ENCODE peak calls at places on chromosomes 3 and 15, in six cellular contexts. U, A, V, O, S and Y are unnamed samples.

GRCh38 chr3:38281895-38282686 is at the start of gene SLC22A14:
- DNase-seq in S (peak), A (no peak), U (no peak), O (no peak), V (no peak), Y (no peak)

GRCh38 chr15:94327356-94327936 is 96.1 kb downstream of the MCTP2 start:
- DNase-seq in A (no peak), O (no peak), V (no peak), S (no peak), U (no peak), Y (no peak)

GRCh38 chr15:75191235-75191634 is 10.4 kb upstream of the C15orf39 start:
- DNase-seq in A (no peak), O (no peak), U (no peak), V (no peak), S (no peak), Y (no peak)

GRCh38 chr15:68384451-68385239 is 47.3 kb downstream of the ITGA11 start:
- DNase-seq in A (no peak), S (peak), V (peak), O (peak), U (no peak), Y (no peak)

GRCh38 chr3:32891365-32891764 is 60.1 kb upstream of the CCR4 start:
- DNase-seq in S (no peak), A (no peak), O (no peak), V (no peak), U (no peak), Y (no peak)

GRCh38 chr3:70737656-70738309 is 425.3 kb upstream of the MDFIC2 start:
- DNase-seq in U (no peak), V (no peak), O (no peak), A (no peak), S (no peak), Y (no peak)

GRCh38 chr3:4601926-4602325 is 108.8 kb downstream of the ITPR1 start:
- DNase-seq in A (no peak), U (no peak), V (no peak), S (no peak), O (no peak), Y (no peak)

GRCh38 chr3:159857840-159858239 is 130.8 kb upstream of the IL12A start:
- DNase-seq in S (no peak), U (no peak), A (no peak), O (no peak), V (no peak), Y (no peak)

GRCh38 chr15:96324900-96325299 is 5.6 kb upstream of the NR2F2 start:
- DNase-seq in U (no peak), S (no peak), O (no peak), A (no peak), V (no peak), Y (no peak)

GRCh38 chr15:26628879-26629529 is 143.9 kb downstream of the GABRB3 start:
- DNase-seq in O (peak), U (no peak), S (no peak), A (peak), V (peak), Y (no peak)

GRCh38 chr15:93071469-93071891 is 17.5 kb downstream of the RGMA start:
- DNase-seq in O (no peak), V (no peak), U (no peak), S (no peak), A (no peak), Y (no peak)

GRCh38 chr3:114081022-114081421 is 24.5 kb downstream of the QTRT2 start:
- DNase-seq in O (no peak), A (no peak), S (no peak), V (no peak), U (no peak), Y (no peak)

GRCh38 chr3:181725033-181725775 is 13.5 kb downstream of the SOX2 start:
- DNase-seq in U (no peak), V (no peak), O (no peak), S (no peak), A (no peak), Y (no peak)

GRCh38 chr3:32706348-32707025 is 21.5 kb downstream of the CNOT10 start:
- DNase-seq in V (no peak), S (no peak), A (no peak), U (no peak), O (no peak), Y (no peak)

GRCh38 chr3:88912294-88913014 is 195.0 kb upstream of the EPHA3 start:
- DNase-seq in U (no peak), A (no peak), O (no peak), S (no peak), V (no peak), Y (no peak)

GRCh38 chr15:31391687-31392671 is 65.3 kb downstream of the KLF13 start:
- DNase-seq in U (no peak), A (peak), S (peak), O (peak), V (peak), Y (peak)

GRCh38 chr15:56749982-56750381 is 16.7 kb upstream of the ZNF280D start:
- DNase-seq in V (no peak), O (no peak), U (no peak), S (no peak), A (no peak), Y (no peak)

GRCh38 chr3:169664034-169664820 is 715 bp upstream of the MECOM start:
- DNase-seq in S (no peak), V (peak), A (no peak), U (no peak), O (peak), Y (no peak)

GRCh38 chr3:171845541-171846284 is 2.6 kb downstream of the TMEM212 start:
- DNase-seq in A (no peak), V (no peak), S (no peak), O (no peak), U (no peak), Y (no peak)

DNA sequence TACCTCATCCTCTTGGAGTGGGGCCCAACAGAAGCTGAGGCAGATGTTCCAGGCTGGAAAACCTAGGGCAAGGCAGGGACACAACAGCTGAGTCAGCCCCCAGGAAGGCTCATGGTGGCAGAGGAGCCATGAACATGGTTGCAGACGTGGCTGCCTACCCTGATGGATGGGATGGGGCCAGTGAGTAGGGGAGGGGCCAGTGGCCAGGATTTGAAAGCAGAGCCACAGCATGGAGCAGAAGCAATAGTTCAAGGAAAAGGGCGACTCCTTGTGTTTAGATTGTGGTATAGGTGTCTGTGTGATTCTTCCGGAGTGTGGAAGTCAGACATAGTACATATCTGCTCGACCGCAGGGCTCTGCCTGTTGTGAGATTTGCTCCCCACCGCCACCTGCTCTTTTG is 24.2 kb downstream of the PXYLP1 start:
- DNase-seq in S (peak), V (no peak), U (no peak), O (no peak), A (no peak), Y (no peak)
- TF ChIP-seq CTCF in S (no peak), V (no peak), U (no peak), O (peak), A (no peak), Y (no peak)

DNA sequence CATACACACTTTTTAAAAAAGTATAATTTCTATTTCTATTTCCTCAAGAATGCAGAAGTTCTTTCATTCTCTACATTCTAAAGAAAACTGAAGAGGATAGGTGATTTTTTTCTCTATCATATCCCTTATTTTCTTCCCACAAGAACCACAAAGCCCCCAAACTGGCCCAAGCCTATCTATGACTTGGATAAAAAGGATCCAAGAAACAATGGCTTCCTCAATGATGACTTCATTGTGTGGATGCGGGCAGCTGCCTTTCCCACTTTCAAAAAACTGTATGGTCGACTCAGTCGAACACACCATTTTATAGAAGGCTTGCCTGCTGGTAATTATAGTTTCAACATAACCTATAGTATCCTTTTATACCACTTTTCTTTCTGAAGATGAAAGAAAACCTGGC is 52.9 kb upstream of the TBC1D23 start:
- DNase-seq in A (no peak), U (no peak), V (no peak), O (no peak), S (no peak), Y (no peak)
- TF ChIP-seq CTCF in A (no peak), U (no peak), V (no peak), O (no peak), S (no peak), Y (no peak)

DNA sequence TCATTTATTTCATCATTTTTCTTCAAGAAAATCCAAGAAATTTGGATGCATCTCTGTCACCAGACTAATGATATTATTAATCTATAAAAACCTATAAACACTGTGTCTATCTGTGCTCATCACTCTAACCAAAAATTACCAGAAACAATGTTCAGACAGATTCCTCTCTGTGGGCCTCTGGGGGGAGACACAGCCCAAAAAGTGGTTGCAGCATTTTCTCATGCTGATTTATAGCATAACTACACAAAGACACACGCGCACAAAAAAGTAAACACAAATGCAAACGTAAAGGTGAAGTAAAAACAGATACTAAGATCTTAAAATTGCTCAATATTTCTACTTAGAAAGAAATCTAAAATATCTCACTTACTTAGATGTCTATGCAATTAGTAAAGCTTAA is 976.0 kb downstream of the GBE1 start:
- DNase-seq in S (no peak), U (no peak), O (no peak), A (no peak), V (no peak), Y (no peak)
- TF ChIP-seq CTCF in S (no peak), U (no peak), O (no peak), A (no peak), V (no peak), Y (no peak)

GRCh38 chr3:78978037-78978436 is 789.8 kb downstream of the ROBO1 start:
- DNase-seq in U (no peak), O (no peak), S (no peak), A (no peak), V (no peak), Y (no peak)
- TF ChIP-seq CTCF in U (peak), O (no peak), S (no peak), A (no peak), V (no peak), Y (no peak)